ENCODE peak calls at places on chromosome 16, in seven cellular contexts. One of them, this sample, is unnamed.

GRCh38 chr16:85945424-85945751 is 46.4 kb downstream of the IRF8 start:
- DNase-seq in HFF-Myc: no peak
- DNase-seq in mammary epithelial cell: no peak
- DNase-seq in right lobe of liver: no peak
- DNase-seq in HAP-1: no peak
- DNase-seq in cardiac fibroblast: no peak
- DNase-seq in uterus: no peak
- DNase-seq in this sample: no peak

GRCh38 chr16:49528035-49528434 is 154.4 kb downstream of the C16orf78 start:
- DNase-seq in HAP-1: no peak
- DNase-seq in right lobe of liver: no peak
- DNase-seq in cardiac fibroblast: peak
- DNase-seq in mammary epithelial cell: no peak
- DNase-seq in uterus: peak
- DNase-seq in HFF-Myc: no peak
- DNase-seq in this sample: no peak

GRCh38 chr16:66689282-66689681 is 7.3 kb downstream of the CMTM4 start:
- DNase-seq in HFF-Myc: no peak
- DNase-seq in cardiac fibroblast: no peak
- DNase-seq in HAP-1: no peak
- DNase-seq in right lobe of liver: no peak
- DNase-seq in uterus: no peak
- DNase-seq in mammary epithelial cell: no peak
- DNase-seq in this sample: no peak

GRCh38 chr16:4682616-4683254 is 10.6 kb upstream of the NUDT16L1 start:
- DNase-seq in uterus: no peak
- DNase-seq in mammary epithelial cell: peak
- DNase-seq in HAP-1: peak
- DNase-seq in right lobe of liver: peak
- DNase-seq in cardiac fibroblast: no peak
- DNase-seq in HFF-Myc: no peak
- DNase-seq in this sample: no peak

GRCh38 chr16:1450218-1450617 is 5.9 kb upstream of the CCDC154 start:
- DNase-seq in mammary epithelial cell: no peak
- DNase-seq in HFF-Myc: no peak
- DNase-seq in cardiac fibroblast: no peak
- DNase-seq in right lobe of liver: no peak
- DNase-seq in uterus: no peak
- DNase-seq in HAP-1: no peak
- DNase-seq in this sample: no peak

GRCh38 chr16:54136276-54136625 is 150.3 kb downstream of the IRX3 start:
- DNase-seq in right lobe of liver: no peak
- DNase-seq in HAP-1: no peak
- DNase-seq in mammary epithelial cell: peak
- DNase-seq in cardiac fibroblast: peak
- DNase-seq in HFF-Myc: no peak
- DNase-seq in uterus: no peak
- DNase-seq in this sample: no peak

GRCh38 chr16:50747206-50747956 is 5.5 kb downstream of the CYLD start:
- DNase-seq in cardiac fibroblast: peak
- DNase-seq in HAP-1: no peak
- DNase-seq in right lobe of liver: no peak
- DNase-seq in mammary epithelial cell: peak
- DNase-seq in HFF-Myc: no peak
- DNase-seq in uterus: no peak
- DNase-seq in this sample: no peak

GRCh38 chr16:2194166-2194834 is 2.1 kb downstream of the CASKIN1 start:
- DNase-seq in right lobe of liver: no peak
- DNase-seq in mammary epithelial cell: peak
- DNase-seq in HAP-1: no peak
- DNase-seq in cardiac fibroblast: no peak
- DNase-seq in HFF-Myc: peak
- DNase-seq in uterus: peak
- DNase-seq in this sample: no peak

GRCh38 chr16:49876716-49877129 is 20.8 kb upstream of the ZNF423 start:
- DNase-seq in uterus: peak
- DNase-seq in mammary epithelial cell: no peak
- DNase-seq in right lobe of liver: peak
- DNase-seq in cardiac fibroblast: peak
- DNase-seq in HAP-1: peak
- DNase-seq in HFF-Myc: no peak
- DNase-seq in this sample: peak

GRCh38 chr16:89958068-89958467 is 9.5 kb downstream of the DEF8 start:
- DNase-seq in right lobe of liver: no peak
- DNase-seq in uterus: no peak
- DNase-seq in cardiac fibroblast: peak
- DNase-seq in HFF-Myc: no peak
- DNase-seq in HAP-1: no peak
- DNase-seq in mammary epithelial cell: no peak
- DNase-seq in this sample: no peak

GRCh38 chr16:48936811-48937210 is 326.8 kb upstream of the N4BP1 start:
- DNase-seq in uterus: no peak
- DNase-seq in HFF-Myc: no peak
- DNase-seq in HAP-1: no peak
- DNase-seq in mammary epithelial cell: no peak
- DNase-seq in cardiac fibroblast: no peak
- DNase-seq in right lobe of liver: no peak
- DNase-seq in this sample: no peak

GRCh38 chr16:8865145-8865882 is 3.5 kb downstream of the CARHSP1 start:
- DNase-seq in mammary epithelial cell: no peak
- DNase-seq in HFF-Myc: no peak
- DNase-seq in uterus: no peak
- DNase-seq in right lobe of liver: no peak
- DNase-seq in cardiac fibroblast: no peak
- DNase-seq in HAP-1: peak
- DNase-seq in this sample: no peak

GRCh38 chr16:8867483-8868271 is 1.1 kb downstream of the CARHSP1 start:
- DNase-seq in HAP-1: peak
- DNase-seq in HFF-Myc: no peak
- DNase-seq in mammary epithelial cell: no peak
- DNase-seq in cardiac fibroblast: no peak
- DNase-seq in uterus: peak
- DNase-seq in right lobe of liver: peak
- DNase-seq in this sample: no peak

GRCh38 chr16:8868272-8869211 is at the start of gene CARHSP1:
- DNase-seq in HAP-1: peak
- DNase-seq in cardiac fibroblast: peak
- DNase-seq in right lobe of liver: peak
- DNase-seq in uterus: peak
- DNase-seq in mammary epithelial cell: peak
- DNase-seq in HFF-Myc: peak
- DNase-seq in this sample: peak

GRCh38 chr16:8866118-8866883 is 2.5 kb downstream of the CARHSP1 start:
- DNase-seq in HFF-Myc: no peak
- DNase-seq in cardiac fibroblast: peak
- DNase-seq in right lobe of liver: peak
- DNase-seq in HAP-1: peak
- DNase-seq in mammary epithelial cell: no peak
- DNase-seq in uterus: peak
- DNase-seq in this sample: no peak

DNA sequence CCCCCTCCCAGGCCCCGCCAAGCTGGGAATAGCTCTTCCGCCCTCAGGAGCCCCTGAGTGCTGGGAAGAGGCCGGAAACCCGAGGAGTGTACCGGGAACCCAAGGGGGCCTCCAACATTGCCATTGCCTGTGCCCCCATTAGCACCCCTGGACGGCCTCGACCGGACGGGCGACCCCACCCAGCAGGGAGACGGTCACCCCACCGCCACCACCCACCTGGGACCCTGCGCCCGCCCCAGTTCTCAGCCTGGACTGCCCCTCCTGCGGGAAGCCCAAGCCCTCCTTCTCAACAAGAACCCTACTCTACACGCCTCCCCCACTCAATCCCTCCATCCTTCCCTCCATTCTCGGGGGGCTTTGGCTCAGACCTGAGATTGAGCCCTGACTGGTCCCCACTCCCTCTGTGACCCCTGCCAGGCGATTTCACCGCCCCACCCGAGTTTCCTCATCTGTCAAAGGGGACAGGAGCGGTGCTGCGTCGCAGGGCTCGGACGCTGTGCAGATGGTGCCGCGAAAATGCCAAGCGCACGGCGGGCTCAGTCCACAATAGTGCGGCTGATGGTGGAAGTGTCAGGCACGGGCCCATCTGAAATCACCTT is 1.8 kb downstream of the CARHSP1 start:
- DNase-seq in right lobe of liver: no peak
- DNase-seq in HFF-Myc: no peak
- DNase-seq in HAP-1: no peak
- DNase-seq in cardiac fibroblast: no peak
- DNase-seq in mammary epithelial cell: no peak
- DNase-seq in uterus: peak
- DNase-seq in this sample: no peak
- H3K4me3 ChIP-seq in right lobe of liver: peak
- H3K4me3 ChIP-seq in HFF-Myc: peak
- H3K4me3 ChIP-seq in HAP-1: peak
- H3K4me3 ChIP-seq in cardiac fibroblast: peak
- H3K4me3 ChIP-seq in mammary epithelial cell: peak
- H3K4me3 ChIP-seq in uterus: peak
- H3K4me3 ChIP-seq in this sample: peak

GRCh38 chr16:20904507-20905079 is 4.0 kb downstream of the LYRM1 start:
- DNase-seq in HFF-Myc: no peak
- DNase-seq in cardiac fibroblast: peak
- DNase-seq in uterus: no peak
- DNase-seq in mammary epithelial cell: peak
- DNase-seq in right lobe of liver: no peak
- DNase-seq in HAP-1: peak
- DNase-seq in this sample: no peak

GRCh38 chr16:20903116-20903888 is 2.7 kb downstream of the LYRM1 start:
- DNase-seq in mammary epithelial cell: no peak
- DNase-seq in HAP-1: no peak
- DNase-seq in uterus: no peak
- DNase-seq in cardiac fibroblast: no peak
- DNase-seq in HFF-Myc: no peak
- DNase-seq in right lobe of liver: no peak
- DNase-seq in this sample: no peak

GRCh38 chr16:20905576-20905975 is 5.0 kb downstream of the LYRM1 start:
- DNase-seq in mammary epithelial cell: no peak
- DNase-seq in HAP-1: no peak
- DNase-seq in cardiac fibroblast: peak
- DNase-seq in right lobe of liver: no peak
- DNase-seq in uterus: no peak
- DNase-seq in HFF-Myc: no peak
- DNase-seq in this sample: no peak

GRCh38 chr16:20902426-20902825 is 1.9 kb downstream of the LYRM1 start:
- DNase-seq in HAP-1: no peak
- DNase-seq in cardiac fibroblast: no peak
- DNase-seq in mammary epithelial cell: no peak
- DNase-seq in uterus: no peak
- DNase-seq in HFF-Myc: no peak
- DNase-seq in right lobe of liver: no peak
- DNase-seq in this sample: no peak

GRCh38 chr16:20903889-20904506 is 3.4 kb downstream of the LYRM1 start:
- DNase-seq in HAP-1: no peak
- DNase-seq in cardiac fibroblast: no peak
- DNase-seq in mammary epithelial cell: no peak
- DNase-seq in HFF-Myc: no peak
- DNase-seq in right lobe of liver: no peak
- DNase-seq in uterus: no peak
- DNase-seq in this sample: no peak
- H3K4me3 ChIP-seq in HAP-1: no peak
- H3K4me3 ChIP-seq in cardiac fibroblast: no peak
- H3K4me3 ChIP-seq in mammary epithelial cell: no peak
- H3K4me3 ChIP-seq in HFF-Myc: no peak
- H3K4me3 ChIP-seq in right lobe of liver: no peak
- H3K4me3 ChIP-seq in uterus: no peak
- H3K4me3 ChIP-seq in this sample: no peak

GRCh38 chr16:72221216-72221995 is 49.5 kb upstream of the PMFBP1 start:
- DNase-seq in HAP-1: no peak
- DNase-seq in cardiac fibroblast: no peak
- DNase-seq in right lobe of liver: no peak
- DNase-seq in mammary epithelial cell: no peak
- DNase-seq in uterus: no peak
- DNase-seq in HFF-Myc: no peak
- DNase-seq in this sample: no peak
- H3K4me3 ChIP-seq in HAP-1: no peak
- H3K4me3 ChIP-seq in cardiac fibroblast: no peak
- H3K4me3 ChIP-seq in right lobe of liver: no peak
- H3K4me3 ChIP-seq in mammary epithelial cell: no peak
- H3K4me3 ChIP-seq in uterus: no peak
- H3K4me3 ChIP-seq in HFF-Myc: no peak
- H3K4me3 ChIP-seq in this sample: no peak

GRCh38 chr16:14284930-14285541 is 213.9 kb downstream of the MRTFB start:
- DNase-seq in mammary epithelial cell: no peak
- DNase-seq in right lobe of liver: peak
- DNase-seq in HFF-Myc: no peak
- DNase-seq in HAP-1: peak
- DNase-seq in uterus: no peak
- DNase-seq in cardiac fibroblast: peak
- DNase-seq in this sample: no peak

GRCh38 chr16:14283786-14284185 is 212.7 kb downstream of the MRTFB start:
- DNase-seq in uterus: no peak
- DNase-seq in mammary epithelial cell: no peak
- DNase-seq in HFF-Myc: no peak
- DNase-seq in right lobe of liver: no peak
- DNase-seq in HAP-1: no peak
- DNase-seq in cardiac fibroblast: no peak
- DNase-seq in this sample: no peak

GRCh38 chr16:14285542-14286380 is 214.6 kb downstream of the MRTFB start:
- DNase-seq in HAP-1: peak
- DNase-seq in mammary epithelial cell: peak
- DNase-seq in HFF-Myc: peak
- DNase-seq in right lobe of liver: peak
- DNase-seq in uterus: peak
- DNase-seq in cardiac fibroblast: peak
- DNase-seq in this sample: peak

GRCh38 chr16:14284371-14284770 is 213.3 kb downstream of the MRTFB start:
- DNase-seq in HFF-Myc: no peak
- DNase-seq in HAP-1: no peak
- DNase-seq in cardiac fibroblast: no peak
- DNase-seq in right lobe of liver: no peak
- DNase-seq in uterus: no peak
- DNase-seq in mammary epithelial cell: no peak
- DNase-seq in this sample: no peak

DNA sequence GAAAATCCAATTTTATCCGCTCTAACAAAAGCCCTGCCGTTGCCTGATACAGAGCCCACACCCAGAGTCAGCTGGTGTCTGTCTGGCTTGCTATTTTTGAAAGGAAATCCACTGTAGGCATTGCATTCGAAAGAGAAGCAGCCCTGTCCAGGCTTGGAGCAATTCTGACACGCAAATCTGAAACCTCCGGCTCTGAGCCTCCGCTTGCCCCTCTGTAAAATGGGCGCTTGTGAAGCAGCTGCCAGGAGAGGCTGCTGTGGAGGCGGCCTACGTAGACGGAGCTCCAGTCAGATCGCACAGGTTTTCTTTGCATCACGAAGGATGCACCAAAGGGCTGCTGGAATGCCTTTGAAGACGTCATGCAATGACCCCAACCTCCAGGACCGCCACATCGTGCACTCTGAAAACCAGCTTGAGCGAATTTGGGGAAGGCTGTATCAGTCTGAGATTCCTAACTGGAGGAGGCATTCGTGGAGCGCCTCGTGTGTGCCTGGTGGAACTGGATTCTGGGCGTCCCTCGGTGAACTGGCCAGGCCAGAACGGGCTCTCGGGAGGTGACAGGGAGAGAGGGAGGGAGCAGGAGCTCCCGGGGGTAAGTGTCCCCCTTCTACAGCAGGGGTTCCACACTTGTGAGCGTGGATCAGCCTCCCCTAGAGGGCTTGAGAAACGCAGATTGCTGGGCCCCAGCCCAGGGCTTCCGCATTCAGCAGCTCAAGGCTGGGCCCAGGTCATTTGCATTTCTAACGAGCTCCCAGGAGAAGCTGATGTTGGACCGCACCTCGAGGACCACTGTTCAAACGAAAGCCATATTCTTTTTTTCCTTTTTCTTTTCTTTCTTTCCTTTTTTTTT is 215.5 kb downstream of the MRTFB start:
- DNase-seq in uterus: no peak
- DNase-seq in HAP-1: no peak
- DNase-seq in cardiac fibroblast: peak
- DNase-seq in HFF-Myc: no peak
- DNase-seq in right lobe of liver: no peak
- DNase-seq in mammary epithelial cell: no peak
- DNase-seq in this sample: no peak
- H3K4me3 ChIP-seq in uterus: peak
- H3K4me3 ChIP-seq in HAP-1: peak
- H3K4me3 ChIP-seq in cardiac fibroblast: peak
- H3K4me3 ChIP-seq in HFF-Myc: peak
- H3K4me3 ChIP-seq in right lobe of liver: peak
- H3K4me3 ChIP-seq in mammary epithelial cell: no peak
- H3K4me3 ChIP-seq in this sample: peak

This sample was measured in ascending aorta.